ENCODE peak calls at places on chromosomes 11 and 22, in five cellular contexts. M, Q, U, F and H are unnamed samples.

GRCh38 chr11:64072871-64073270 is 37.1 kb downstream of the FLRT1 start:
- DNase-seq in U (no peak), M (no peak), Q (no peak), F (no peak), H (no peak)

GRCh38 chr11:8828580-8829358 is 82.2 kb upstream of the AKIP1 start:
- DNase-seq in M (peak; percentile 53), U (no peak), F (no peak), Q (peak; percentile 46), H (no peak)

GRCh38 chr11:70281114-70281729 is 10.7 kb downstream of the PPFIA1 start:
- DNase-seq in M (peak; percentile 79), Q (no peak), U (no peak), F (no peak), H (peak; percentile 14)

GRCh38 chr11:122207505-122207904 is 91.5 kb upstream of the BLID start:
- DNase-seq in F (no peak), Q (peak; percentile 83), M (peak; percentile 65), U (no peak), H (no peak)

GRCh38 chr11:67032830-67033555 is 10.1 kb downstream of the SYT12 start:
- DNase-seq in U (no peak), M (no peak), F (peak; percentile 89), Q (peak; percentile 80), H (no peak)

GRCh38 chr11:10109836-10110235 is 184.2 kb downstream of the SBF2 start:
- DNase-seq in F (no peak), M (no peak), U (no peak), Q (peak; percentile 98), H (no peak)

GRCh38 chr11:15327786-15328231 is 213.1 kb downstream of the INSC start:
- DNase-seq in Q (peak; percentile 3), F (no peak), U (peak; percentile 88), M (no peak), H (no peak)

GRCh38 chr22:26503758-26504157 is 8.5 kb downstream of the TFIP11 start:
- DNase-seq in Q (no peak), M (no peak), F (no peak), U (no peak), H (no peak)

GRCh38 chr11:107413352-107413751 is 44.3 kb downstream of the CWF19L2 start:
- DNase-seq in U (no peak), M (no peak), Q (no peak), F (no peak), H (no peak)

GRCh38 chr11:134030853-134031252 is 38.0 kb upstream of the JAM3 start:
- DNase-seq in M (no peak), F (no peak), U (peak; percentile 57), Q (no peak), H (no peak)
- TF ChIP-seq CTCF in M (no peak), F (no peak), U (peak; percentile 63), Q (no peak), H (peak; percentile 53)

GRCh38 chr22:40855104-40855959 is 1.1 kb downstream of the ST13 start:
- DNase-seq in Q (peak; percentile 49), F (no peak), M (no peak), U (peak; percentile 8), H (no peak)

GRCh38 chr22:40853961-40854360 is 2.5 kb downstream of the ST13 start:
- DNase-seq in Q (peak; percentile 37), U (no peak), F (no peak), M (no peak), H (no peak)

GRCh38 chr22:40857309-40857851 is 432 bp downstream of the XPNPEP3 start:
- DNase-seq in U (no peak), F (no peak), Q (no peak), M (no peak), H (no peak)

GRCh38 chr22:40855960-40856512 is 403 bp downstream of the ST13 start:
- DNase-seq in M (peak; percentile 69), U (peak; percentile 79), Q (peak; percentile 22), F (no peak), H (no peak)

DNA sequence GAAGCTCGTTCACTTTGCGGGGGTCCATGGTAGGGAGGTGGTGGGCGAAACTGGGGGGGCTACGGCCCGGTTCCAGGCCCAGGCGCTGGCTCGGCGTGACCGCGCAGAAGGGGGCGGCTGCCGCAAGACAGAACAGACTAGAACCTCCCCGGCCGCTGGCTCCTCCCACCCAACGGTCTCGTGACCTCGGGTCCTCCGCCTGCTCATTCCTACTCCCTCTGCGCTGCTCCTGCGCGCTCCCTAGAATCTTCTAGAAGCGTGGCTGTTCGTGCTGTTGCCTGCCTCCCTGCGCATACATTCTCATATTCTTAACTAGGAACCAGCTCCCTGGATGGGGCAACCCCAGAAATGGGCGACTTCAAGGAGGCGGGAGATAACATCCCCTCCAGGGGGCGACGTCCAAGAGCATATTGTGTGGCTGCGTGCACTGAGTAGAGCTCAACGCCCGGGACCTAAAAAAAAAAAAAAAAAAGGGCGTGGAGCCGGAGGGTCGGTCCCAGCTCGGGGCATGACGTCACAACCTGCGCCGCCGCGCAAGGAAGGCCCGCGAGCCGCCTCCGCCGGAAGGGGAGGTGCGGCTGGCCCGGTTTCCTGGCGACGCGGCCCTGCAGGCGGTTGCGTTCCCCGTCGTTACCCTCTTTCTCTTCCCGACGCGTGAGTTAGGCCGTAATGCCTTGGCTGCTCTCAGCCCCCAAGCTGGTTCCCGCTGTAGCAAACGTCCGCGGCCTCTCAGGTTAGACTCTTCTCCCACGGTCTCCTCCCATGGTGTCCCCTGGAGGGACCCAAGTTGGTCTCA is at the start of the genes ST13 and XPNPEP3:
- DNase-seq in M (peak; percentile 99), F (peak; percentile 99), U (peak; percentile 98), Q (peak; percentile 97), H (peak; percentile 99)
- TF ChIP-seq CTCF in M (no peak), F (no peak), U (peak; percentile 48), Q (peak; percentile 11), H (peak; percentile 69)

GRCh38 chr11:116052603-116053537 is 548.7 kb upstream of the CADM1 start:
- DNase-seq in M (no peak), U (peak; percentile 80), Q (no peak), F (no peak), H (no peak)
- TF ChIP-seq CTCF in M (no peak), U (peak; percentile 13), Q (no peak), F (no peak), H (no peak)

GRCh38 chr11:101323997-101324396 is 194.4 kb upstream of the PGR start:
- DNase-seq in F (no peak), M (no peak), Q (no peak), U (peak; percentile 34), H (no peak)
- TF ChIP-seq CTCF in F (no peak), M (no peak), Q (no peak), U (peak; percentile 43), H (peak; percentile 24)

GRCh38 chr22:17867160-17867785 is 93.0 kb upstream of the BID start:
- DNase-seq in M (peak; percentile 84), F (peak; percentile 82), U (no peak), Q (no peak), H (no peak)
- TF ChIP-seq CTCF in M (no peak), F (no peak), U (no peak), Q (no peak), H (no peak)

DNA sequence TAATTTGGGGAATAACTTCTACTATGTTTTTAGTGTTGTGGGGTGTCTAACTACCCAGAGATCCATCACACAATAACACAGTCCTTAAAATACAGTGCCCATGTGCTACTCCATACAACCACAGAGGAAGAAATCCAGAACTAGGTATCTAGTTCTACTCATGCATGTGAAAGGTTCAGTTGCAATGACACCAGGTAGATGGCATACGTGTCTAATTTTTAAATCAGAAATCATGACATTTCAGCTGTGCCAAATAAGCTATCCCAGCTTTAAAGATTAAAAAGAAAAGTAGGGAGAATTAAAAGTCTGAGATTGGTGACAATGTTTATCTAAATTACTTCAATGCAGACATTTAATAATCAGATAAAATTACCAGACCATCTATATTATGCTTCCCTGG is 122.2 kb downstream of the CD44 start:
- DNase-seq in Q (no peak), F (no peak), M (no peak), U (no peak), H (no peak)
- TF ChIP-seq CTCF in Q (no peak), F (no peak), M (no peak), U (no peak), H (peak; percentile 18)

GRCh38 chr11:114317738-114318137 is 21.5 kb downstream of the NNMT start:
- DNase-seq in U (peak; percentile 82), Q (peak; percentile 69), M (no peak), F (peak; percentile 80), H (no peak)
- TF ChIP-seq CTCF in U (peak; percentile 72), Q (peak; percentile 54), M (no peak), F (peak; percentile 37), H (peak; percentile 75)